ENCODE peak calls at places on chromosomes 6 and 20, in four cellular contexts. U, I, N and R are unnamed samples.
A peak's percentile ranks its signal among the peaks of the same experiment; 100 is the strongest.

GRCh38 chr6:99348823-99349619 is 453 bp downstream of the FAXC start:
- DNase-seq in N (peak; percentile 81), I (no peak), U (no peak), R (no peak)

GRCh38 chr6:152129606-152130249 is 322.2 kb downstream of the ESR1 start:
- DNase-seq in U (no peak), N (no peak), I (no peak), R (no peak)

GRCh38 chr20:59830107-59831023 is 103.1 kb downstream of the SYCP2 start:
- DNase-seq in U (no peak), N (peak; percentile 3), I (no peak), R (no peak)

GRCh38 chr6:51702851-51703250 is 384.6 kb downstream of the PKHD1 start:
- DNase-seq in I (no peak), N (no peak), U (no peak), R (no peak)

GRCh38 chr6:89921691-89922090 is 27.4 kb downstream of the GJA10 start:
- DNase-seq in I (no peak), N (no peak), U (no peak), R (no peak)

GRCh38 chr6:186221-186965 is 105.9 kb upstream of the DUSP22 start:
- DNase-seq in U (peak; percentile 23), N (no peak), I (no peak), R (no peak)

GRCh38 chr6:70385931-70386330 is 27.4 kb upstream of the FAM135A start:
- DNase-seq in I (no peak), N (no peak), U (no peak), R (no peak)

GRCh38 chr6:5766260-5766659 is 240.5 kb downstream of the NRN1 start:
- DNase-seq in N (peak; percentile 51), U (no peak), I (no peak), R (no peak)

GRCh38 chr6:79127660-79128059 is 49.6 kb upstream of the PHIP start:
- DNase-seq in N (no peak), U (peak; percentile 13), I (no peak), R (no peak)

GRCh38 chr20:24672886-24673677 is 203.7 kb downstream of the SYNDIG1 start:
- DNase-seq in U (no peak), N (no peak), I (no peak), R (no peak)

GRCh38 chr6:150403458-150404245 is 34.8 kb downstream of the IYD start:
- DNase-seq in I (no peak), U (no peak), N (no peak), R (no peak)

GRCh38 chr20:16472045-16472872 is 101.0 kb downstream of the KIF16B start:
- DNase-seq in I (no peak), U (peak; percentile 24), N (no peak), R (no peak)

GRCh38 chr6:146595981-146596731 is 2.6 kb upstream of the ADGB start:
- DNase-seq in I (no peak), N (no peak), U (no peak), R (no peak)

GRCh38 chr20:21808863-21809664 is 103.6 kb downstream of the PAX1 start:
- DNase-seq in N (peak; percentile 72), I (peak; percentile 27), U (peak; percentile 31), R (no peak)

GRCh38 chr6:123925360-123925759 is 121.7 kb downstream of the NKAIN2 start:
- DNase-seq in U (no peak), N (no peak), I (no peak), R (peak; percentile 47)

GRCh38 chr20:25040438-25040831 is 17.5 kb downstream of the ACSS1 start:
- DNase-seq in U (no peak), N (no peak), I (no peak), R (no peak)

GRCh38 chr20:57312138-57312537 is 17.5 kb upstream of the SPO11 start:
- DNase-seq in U (no peak), N (no peak), I (no peak), R (no peak)

GRCh38 chr6:16849280-16850210 is 88.3 kb upstream of the ATXN1 start:
- DNase-seq in I (no peak), U (peak; percentile 6), N (no peak), R (no peak)

GRCh38 chr20:50427740-50428462 is 82.3 kb upstream of the PTPN1 start:
- DNase-seq in N (no peak), U (no peak), I (no peak), R (no peak)

GRCh38 chr6:37442416-37443218 is 9.6 kb downstream of the CMTR1 start:
- DNase-seq in U (no peak), I (no peak), N (no peak), R (no peak)

GRCh38 chr20:44648068-44648467 is 3.4 kb downstream of the ADA start:
- DNase-seq in N (no peak), U (no peak), I (no peak), R (no peak)

GRCh38 chr6:38354033-38354373 is 285.7 kb downstream of the BTBD9 start:
- DNase-seq in U (no peak), N (no peak), I (no peak), R (no peak)

GRCh38 chr6:33549196-33549595 is 30.9 kb downstream of the BAK1 start:
- DNase-seq in I (no peak), N (no peak), U (no peak), R (no peak)

GRCh38 chr6:3520541-3521220 is 63.8 kb upstream of the SLC22A23 start:
- DNase-seq in N (no peak), I (no peak), U (no peak), R (no peak)

GRCh38 chr20:37396520-37397075 is 50.7 kb downstream of the SRC start:
- DNase-seq in I (peak; percentile 64), U (no peak), N (peak; percentile 77), R (no peak)

GRCh38 chr6:145148392-145149175 is 586.7 kb downstream of the EPM2A start:
- DNase-seq in U (peak; percentile 36), I (no peak), N (no peak), R (peak; percentile 1)

GRCh38 chr6:87684895-87685654 is 17.0 kb downstream of the AKIRIN2 start:
- DNase-seq in I (no peak), N (no peak), U (no peak), R (no peak)

GRCh38 chr6:13164316-13164715 is 164.0 kb downstream of the TBC1D7 start:
- DNase-seq in U (no peak), I (no peak), N (no peak), R (no peak)

GRCh38 chr20:54212226-54212625 is 4.3 kb downstream of the PFDN4 start:
- DNase-seq in U (no peak), I (no peak), N (no peak), R (no peak)

GRCh38 chr6:130848945-130849344 is 21.7 kb downstream of the SMLR1 start:
- DNase-seq in I (no peak), U (no peak), N (no peak), R (no peak)

GRCh38 chr20:34001378-34001777 is 7.7 kb downstream of the RALY start:
- DNase-seq in I (no peak), N (no peak), U (no peak), R (no peak)

GRCh38 chr20:52552181-52552872 is 360.7 kb upstream of the ZFP64 start:
- DNase-seq in I (no peak), N (no peak), U (no peak), R (no peak)

GRCh38 chr6:7706269-7706668 is 19.6 kb upstream of the BMP6 start:
- DNase-seq in I (no peak), N (no peak), U (no peak), R (no peak)

GRCh38 chr6:17725083-17725482 is 18.4 kb upstream of the NUP153 start:
- DNase-seq in I (peak; percentile 69), U (peak; percentile 82), N (peak; percentile 71), R (no peak)

GRCh38 chr6:1630771-1631217 is 21.1 kb downstream of the FOXC1 start:
- DNase-seq in U (no peak), N (no peak), I (no peak), R (no peak)

GRCh38 chr6:105884426-105884825 is 201.7 kb upstream of the PRDM1 start:
- DNase-seq in I (no peak), N (no peak), U (no peak), R (no peak)
- TF ChIP-seq TCF12 in I (no peak), N (no peak), U (no peak), R (peak; percentile 52)

DNA sequence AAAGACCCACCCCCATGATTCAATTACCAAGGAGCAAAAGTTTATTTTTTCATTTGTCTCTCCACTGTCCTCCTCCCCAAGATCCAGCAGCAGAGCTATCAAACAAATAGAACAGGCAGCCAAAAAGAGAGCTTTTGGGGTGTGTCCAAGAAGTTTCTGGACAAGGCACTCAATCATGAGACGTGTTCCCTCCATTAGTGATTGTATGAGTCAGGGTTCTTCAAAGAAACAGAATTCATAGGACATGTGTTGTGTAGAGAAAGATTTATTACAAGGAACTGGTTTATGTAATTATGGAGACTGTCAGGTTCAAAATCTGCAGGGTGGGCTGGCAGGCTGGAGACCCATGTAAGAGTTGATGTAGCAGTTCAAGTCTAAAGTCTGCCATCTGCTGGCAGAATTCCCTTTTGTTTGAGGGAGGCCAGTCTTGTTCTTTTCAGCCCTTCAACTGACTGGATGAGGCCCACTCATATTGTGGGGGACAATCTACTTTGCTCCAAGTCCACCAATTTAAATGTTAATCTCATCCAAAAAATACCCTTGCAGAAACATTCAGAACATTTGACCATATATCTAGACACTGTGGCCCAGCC is 248.1 kb upstream of the OPRM1 start:
- DNase-seq in N (peak; percentile 6), I (no peak), U (peak; percentile 37), R (no peak)
- TF ChIP-seq TCF12 in N (no peak), I (no peak), U (no peak), R (no peak)

GRCh38 chr6:155418017-155418749 is 37.5 kb downstream of the NOX3 start:
- DNase-seq in N (no peak), U (no peak), I (no peak), R (peak; percentile 68)
- TF ChIP-seq TCF12 in N (no peak), U (no peak), I (no peak), R (peak; percentile 58)

DNA sequence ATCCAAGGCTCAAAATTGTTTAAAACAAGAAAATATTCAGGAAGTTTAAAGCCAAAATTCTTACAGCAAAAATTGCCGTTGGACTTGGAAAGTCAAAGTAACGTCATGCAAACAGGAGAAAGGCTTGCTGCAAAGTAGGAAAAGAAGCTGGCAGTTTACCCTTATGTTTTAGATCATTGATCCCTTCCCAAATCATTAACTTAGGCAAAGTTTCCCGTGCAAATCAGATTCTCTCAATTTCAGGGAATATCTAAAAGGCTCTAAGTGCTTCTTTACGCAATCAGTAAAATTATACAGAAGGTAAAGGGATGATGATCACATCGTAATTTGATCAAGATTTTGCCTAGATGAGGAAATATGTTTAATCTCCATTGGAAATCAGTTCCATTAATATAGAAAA is 197.5 kb downstream of the ALDH8A1 start:
- DNase-seq in I (no peak), N (no peak), U (no peak), R (no peak)
- TF ChIP-seq TCF12 in I (no peak), N (no peak), U (no peak), R (no peak)